ENCODE peak calls at places on chromosome 20, in five cellular contexts. One of them, this sample, is unnamed.

GRCh38 chr20:20073851-20074252 is 21.5 kb downstream of the CFAP61 start:
- DNase-seq in progenitor cell of endocrine pancreas: no peak
- DNase-seq in CD4-positive, alpha-beta T cell: no peak
- DNase-seq in astrocyte of the cerebellum: no peak
- DNase-seq in foreskin fibroblast: no peak
- DNase-seq in this sample: no peak

GRCh38 chr20:59404749-59405148 is 104.3 kb downstream of the EDN3 start:
- DNase-seq in progenitor cell of endocrine pancreas: no peak
- DNase-seq in CD4-positive, alpha-beta T cell: no peak
- DNase-seq in astrocyte of the cerebellum: no peak
- DNase-seq in foreskin fibroblast: no peak
- DNase-seq in this sample: no peak

GRCh38 chr20:53365676-53366075 is 228.0 kb downstream of the ZNF217 start:
- DNase-seq in progenitor cell of endocrine pancreas: no peak
- DNase-seq in CD4-positive, alpha-beta T cell: no peak
- DNase-seq in astrocyte of the cerebellum: no peak
- DNase-seq in foreskin fibroblast: no peak
- DNase-seq in this sample: no peak

GRCh38 chr20:46060301-46060881 is 29.4 kb downstream of the NCOA5 start:
- DNase-seq in progenitor cell of endocrine pancreas: no peak
- DNase-seq in CD4-positive, alpha-beta T cell: no peak
- DNase-seq in astrocyte of the cerebellum: no peak
- DNase-seq in foreskin fibroblast: no peak
- DNase-seq in this sample: no peak

GRCh38 chr20:64162239-64162621 is 2.0 kb upstream of the MYT1 start:
- DNase-seq in progenitor cell of endocrine pancreas: no peak
- DNase-seq in CD4-positive, alpha-beta T cell: no peak
- DNase-seq in astrocyte of the cerebellum: no peak
- DNase-seq in foreskin fibroblast: no peak
- DNase-seq in this sample: no peak

GRCh38 chr20:62875419-62876355 is 14.1 kb upstream of the TCFL5 start:
- DNase-seq in progenitor cell of endocrine pancreas: peak
- DNase-seq in CD4-positive, alpha-beta T cell: no peak
- DNase-seq in astrocyte of the cerebellum: peak
- DNase-seq in foreskin fibroblast: peak
- DNase-seq in this sample: no peak

GRCh38 chr20:41344938-41345728 is 4.5 kb downstream of the LPIN3 start:
- DNase-seq in progenitor cell of endocrine pancreas: no peak
- DNase-seq in CD4-positive, alpha-beta T cell: no peak
- DNase-seq in astrocyte of the cerebellum: no peak
- DNase-seq in foreskin fibroblast: no peak
- DNase-seq in this sample: no peak

GRCh38 chr20:35616465-35617396 is 1.1 kb downstream of the SPAG4 start:
- DNase-seq in progenitor cell of endocrine pancreas: peak
- DNase-seq in CD4-positive, alpha-beta T cell: no peak
- DNase-seq in astrocyte of the cerebellum: peak
- DNase-seq in foreskin fibroblast: peak
- DNase-seq in this sample: peak

GRCh38 chr20:818001-818664 is 15.4 kb upstream of the FAM110A start:
- DNase-seq in progenitor cell of endocrine pancreas: no peak
- DNase-seq in CD4-positive, alpha-beta T cell: no peak
- DNase-seq in astrocyte of the cerebellum: no peak
- DNase-seq in foreskin fibroblast: no peak
- DNase-seq in this sample: no peak

GRCh38 chr20:54086444-54087134 is 16.2 kb upstream of the BCAS1 start:
- DNase-seq in progenitor cell of endocrine pancreas: no peak
- DNase-seq in CD4-positive, alpha-beta T cell: no peak
- DNase-seq in astrocyte of the cerebellum: no peak
- DNase-seq in foreskin fibroblast: no peak
- DNase-seq in this sample: no peak

GRCh38 chr20:215796-216195 is 11.3 kb upstream of the DEFB129 start:
- DNase-seq in progenitor cell of endocrine pancreas: no peak
- DNase-seq in CD4-positive, alpha-beta T cell: no peak
- DNase-seq in astrocyte of the cerebellum: no peak
- DNase-seq in foreskin fibroblast: no peak
- DNase-seq in this sample: no peak

GRCh38 chr20:12970372-12970821 is 38.4 kb upstream of the SPTLC3 start:
- DNase-seq in progenitor cell of endocrine pancreas: no peak
- DNase-seq in CD4-positive, alpha-beta T cell: no peak
- DNase-seq in astrocyte of the cerebellum: peak
- DNase-seq in foreskin fibroblast: peak
- DNase-seq in this sample: peak

GRCh38 chr20:37042986-37043972 is 52.5 kb downstream of the RBL1 start:
- DNase-seq in progenitor cell of endocrine pancreas: no peak
- DNase-seq in CD4-positive, alpha-beta T cell: peak
- DNase-seq in astrocyte of the cerebellum: no peak
- DNase-seq in foreskin fibroblast: no peak
- DNase-seq in this sample: peak

GRCh38 chr20:469746-470490 is 7.6 kb upstream of the TBC1D20 start:
- DNase-seq in progenitor cell of endocrine pancreas: no peak
- DNase-seq in CD4-positive, alpha-beta T cell: no peak
- DNase-seq in astrocyte of the cerebellum: no peak
- DNase-seq in foreskin fibroblast: no peak
- DNase-seq in this sample: no peak

GRCh38 chr20:59750209-59750840 is 146.0 kb downstream of the PHACTR3 start:
- DNase-seq in progenitor cell of endocrine pancreas: no peak
- DNase-seq in CD4-positive, alpha-beta T cell: no peak
- DNase-seq in astrocyte of the cerebellum: no peak
- DNase-seq in foreskin fibroblast: no peak
- DNase-seq in this sample: no peak

GRCh38 chr20:38239406-38239805 is 21.1 kb downstream of the KIAA1755 start:
- DNase-seq in progenitor cell of endocrine pancreas: no peak
- DNase-seq in CD4-positive, alpha-beta T cell: no peak
- DNase-seq in astrocyte of the cerebellum: no peak
- DNase-seq in foreskin fibroblast: no peak
- DNase-seq in this sample: no peak

GRCh38 chr20:53668981-53669380 is 75.3 kb upstream of the ZNF217 start:
- DNase-seq in progenitor cell of endocrine pancreas: no peak
- DNase-seq in CD4-positive, alpha-beta T cell: no peak
- DNase-seq in astrocyte of the cerebellum: no peak
- DNase-seq in foreskin fibroblast: no peak
- DNase-seq in this sample: no peak

GRCh38 chr20:62885808-62886708 is 24.4 kb upstream of the TCFL5 start:
- DNase-seq in progenitor cell of endocrine pancreas: no peak
- DNase-seq in CD4-positive, alpha-beta T cell: no peak
- DNase-seq in astrocyte of the cerebellum: no peak
- DNase-seq in foreskin fibroblast: no peak
- DNase-seq in this sample: no peak

GRCh38 chr20:62921119-62921687 is 5.1 kb downstream of the DIDO1 start:
- DNase-seq in progenitor cell of endocrine pancreas: no peak
- DNase-seq in CD4-positive, alpha-beta T cell: peak
- DNase-seq in astrocyte of the cerebellum: no peak
- DNase-seq in foreskin fibroblast: no peak
- DNase-seq in this sample: peak

GRCh38 chr20:38278150-38278549 is 17.6 kb upstream of the KIAA1755 start:
- DNase-seq in progenitor cell of endocrine pancreas: no peak
- DNase-seq in CD4-positive, alpha-beta T cell: no peak
- DNase-seq in astrocyte of the cerebellum: no peak
- DNase-seq in foreskin fibroblast: no peak
- DNase-seq in this sample: no peak

GRCh38 chr20:42095221-42095620 is 477.0 kb upstream of the CHD6 start:
- DNase-seq in progenitor cell of endocrine pancreas: no peak
- DNase-seq in CD4-positive, alpha-beta T cell: no peak
- DNase-seq in astrocyte of the cerebellum: no peak
- DNase-seq in foreskin fibroblast: no peak
- DNase-seq in this sample: no peak

GRCh38 chr20:1184638-1185315 is at the start of gene TMEM74B:
- DNase-seq in progenitor cell of endocrine pancreas: peak
- DNase-seq in CD4-positive, alpha-beta T cell: no peak
- DNase-seq in astrocyte of the cerebellum: no peak
- DNase-seq in foreskin fibroblast: no peak
- DNase-seq in this sample: no peak

GRCh38 chr20:60820918-60821317 is 431.1 kb upstream of the CDH4 start:
- DNase-seq in progenitor cell of endocrine pancreas: no peak
- DNase-seq in CD4-positive, alpha-beta T cell: no peak
- DNase-seq in astrocyte of the cerebellum: no peak
- DNase-seq in foreskin fibroblast: no peak
- DNase-seq in this sample: no peak

GRCh38 chr20:15951711-15952110 is 621.5 kb downstream of the KIF16B start:
- DNase-seq in progenitor cell of endocrine pancreas: no peak
- DNase-seq in CD4-positive, alpha-beta T cell: no peak
- DNase-seq in astrocyte of the cerebellum: no peak
- DNase-seq in foreskin fibroblast: no peak
- DNase-seq in this sample: no peak

GRCh38 chr20:57548177-57549058 is 12.5 kb upstream of the PCK1 start:
- DNase-seq in progenitor cell of endocrine pancreas: no peak
- DNase-seq in CD4-positive, alpha-beta T cell: no peak
- DNase-seq in astrocyte of the cerebellum: peak
- DNase-seq in foreskin fibroblast: no peak
- DNase-seq in this sample: no peak

GRCh38 chr20:48467622-48468021 is 360.2 kb downstream of the PREX1 start:
- DNase-seq in progenitor cell of endocrine pancreas: no peak
- DNase-seq in CD4-positive, alpha-beta T cell: no peak
- DNase-seq in astrocyte of the cerebellum: no peak
- DNase-seq in foreskin fibroblast: no peak
- DNase-seq in this sample: peak

GRCh38 chr20:6636209-6637159 is 131.0 kb upstream of the BMP2 start:
- DNase-seq in progenitor cell of endocrine pancreas: no peak
- DNase-seq in CD4-positive, alpha-beta T cell: no peak
- DNase-seq in astrocyte of the cerebellum: peak
- DNase-seq in foreskin fibroblast: peak
- DNase-seq in this sample: no peak

GRCh38 chr20:50967621-50968020 is 9.0 kb downstream of the MOCS3 start:
- DNase-seq in progenitor cell of endocrine pancreas: no peak
- DNase-seq in CD4-positive, alpha-beta T cell: no peak
- DNase-seq in astrocyte of the cerebellum: no peak
- DNase-seq in foreskin fibroblast: no peak
- DNase-seq in this sample: no peak

GRCh38 chr20:50788045-50788867 is 6.6 kb upstream of the BCAS4 start:
- DNase-seq in progenitor cell of endocrine pancreas: no peak
- DNase-seq in CD4-positive, alpha-beta T cell: no peak
- DNase-seq in astrocyte of the cerebellum: peak
- DNase-seq in foreskin fibroblast: peak
- DNase-seq in this sample: no peak

GRCh38 chr20:17858450-17859001 is 110.1 kb downstream of the SNX5 start:
- DNase-seq in progenitor cell of endocrine pancreas: no peak
- DNase-seq in CD4-positive, alpha-beta T cell: no peak
- DNase-seq in astrocyte of the cerebellum: no peak
- DNase-seq in foreskin fibroblast: no peak
- DNase-seq in this sample: no peak
- TF ChIP-seq CTCF in progenitor cell of endocrine pancreas: no peak
- TF ChIP-seq CTCF in CD4-positive, alpha-beta T cell: no peak
- TF ChIP-seq CTCF in astrocyte of the cerebellum: no peak
- TF ChIP-seq CTCF in foreskin fibroblast: no peak
- TF ChIP-seq CTCF in this sample: no peak

GRCh38 chr20:22385602-22386299 is 198.6 kb downstream of the FOXA2 start:
- DNase-seq in progenitor cell of endocrine pancreas: no peak
- DNase-seq in CD4-positive, alpha-beta T cell: no peak
- DNase-seq in astrocyte of the cerebellum: no peak
- DNase-seq in foreskin fibroblast: no peak
- DNase-seq in this sample: no peak
- TF ChIP-seq CTCF in progenitor cell of endocrine pancreas: peak
- TF ChIP-seq CTCF in CD4-positive, alpha-beta T cell: no peak
- TF ChIP-seq CTCF in astrocyte of the cerebellum: no peak
- TF ChIP-seq CTCF in foreskin fibroblast: no peak
- TF ChIP-seq CTCF in this sample: no peak

DNA sequence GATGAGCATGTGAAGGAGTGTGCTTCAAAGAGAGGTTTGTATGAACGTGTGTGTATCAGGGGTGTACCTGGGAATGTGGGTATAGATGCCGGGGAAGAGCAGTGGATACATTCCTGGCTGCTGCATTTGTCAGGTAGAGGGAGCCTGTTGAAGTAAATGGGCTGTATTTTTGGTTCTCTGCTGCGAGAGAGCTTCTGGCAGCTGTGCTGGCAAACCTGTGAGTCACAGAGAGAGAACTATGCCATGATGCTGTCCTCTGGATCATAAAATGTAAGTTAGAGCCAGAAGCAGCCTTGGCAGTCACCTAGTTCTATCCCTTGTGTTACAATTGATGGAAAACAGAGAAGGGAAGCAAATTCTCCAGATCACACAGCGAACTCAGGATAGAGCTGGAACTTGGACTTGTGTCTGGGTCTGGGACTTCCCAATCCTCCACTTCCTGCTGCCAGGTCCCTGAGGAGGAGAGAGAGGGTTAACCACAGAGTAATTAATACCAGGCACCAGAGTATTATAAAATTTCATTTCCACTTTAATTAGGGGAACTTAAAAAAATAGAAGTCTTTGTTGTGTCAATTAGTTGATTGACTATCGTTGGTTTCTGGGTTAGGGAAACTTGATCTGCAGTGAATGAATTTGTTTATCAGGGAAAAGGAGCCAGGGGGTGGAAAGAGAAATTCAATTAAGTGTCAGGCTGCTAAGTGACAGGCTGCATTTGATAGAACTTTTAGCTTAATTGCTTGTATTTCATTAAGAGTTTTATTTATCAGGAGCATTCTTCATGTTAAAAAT is 41.1 kb upstream of the GTSF1L start:
- DNase-seq in progenitor cell of endocrine pancreas: no peak
- DNase-seq in CD4-positive, alpha-beta T cell: no peak
- DNase-seq in astrocyte of the cerebellum: no peak
- DNase-seq in foreskin fibroblast: peak
- DNase-seq in this sample: no peak
- TF ChIP-seq CTCF in progenitor cell of endocrine pancreas: no peak
- TF ChIP-seq CTCF in CD4-positive, alpha-beta T cell: no peak
- TF ChIP-seq CTCF in astrocyte of the cerebellum: no peak
- TF ChIP-seq CTCF in foreskin fibroblast: no peak
- TF ChIP-seq CTCF in this sample: no peak

DNA sequence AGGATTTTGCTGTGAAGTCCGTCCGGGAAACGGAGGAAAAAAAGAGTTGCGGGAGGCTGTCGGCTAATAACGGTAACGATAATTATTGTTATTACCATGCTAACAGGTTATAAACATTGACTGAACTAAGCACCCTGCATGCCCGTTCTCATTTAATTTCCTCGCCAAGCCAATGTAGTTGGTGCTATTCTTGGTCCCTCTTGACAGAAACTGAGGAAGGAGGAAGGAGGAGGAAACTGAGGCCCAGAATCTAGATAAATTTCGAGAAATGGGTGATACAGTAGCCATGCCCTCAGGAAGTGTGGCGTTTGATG is 417 bp downstream of the TPX2 start:
- DNase-seq in progenitor cell of endocrine pancreas: no peak
- DNase-seq in CD4-positive, alpha-beta T cell: no peak
- DNase-seq in astrocyte of the cerebellum: no peak
- DNase-seq in foreskin fibroblast: no peak
- DNase-seq in this sample: no peak
- TF ChIP-seq CTCF in progenitor cell of endocrine pancreas: no peak
- TF ChIP-seq CTCF in CD4-positive, alpha-beta T cell: no peak
- TF ChIP-seq CTCF in astrocyte of the cerebellum: no peak
- TF ChIP-seq CTCF in foreskin fibroblast: no peak
- TF ChIP-seq CTCF in this sample: no peak

GRCh38 chr20:44471481-44471882 is 4.2 kb upstream of the TTPAL start:
- DNase-seq in progenitor cell of endocrine pancreas: no peak
- DNase-seq in CD4-positive, alpha-beta T cell: no peak
- DNase-seq in astrocyte of the cerebellum: peak
- DNase-seq in foreskin fibroblast: peak
- DNase-seq in this sample: no peak
- TF ChIP-seq CTCF in progenitor cell of endocrine pancreas: peak
- TF ChIP-seq CTCF in CD4-positive, alpha-beta T cell: no peak
- TF ChIP-seq CTCF in astrocyte of the cerebellum: peak
- TF ChIP-seq CTCF in foreskin fibroblast: peak
- TF ChIP-seq CTCF in this sample: no peak

DNA sequence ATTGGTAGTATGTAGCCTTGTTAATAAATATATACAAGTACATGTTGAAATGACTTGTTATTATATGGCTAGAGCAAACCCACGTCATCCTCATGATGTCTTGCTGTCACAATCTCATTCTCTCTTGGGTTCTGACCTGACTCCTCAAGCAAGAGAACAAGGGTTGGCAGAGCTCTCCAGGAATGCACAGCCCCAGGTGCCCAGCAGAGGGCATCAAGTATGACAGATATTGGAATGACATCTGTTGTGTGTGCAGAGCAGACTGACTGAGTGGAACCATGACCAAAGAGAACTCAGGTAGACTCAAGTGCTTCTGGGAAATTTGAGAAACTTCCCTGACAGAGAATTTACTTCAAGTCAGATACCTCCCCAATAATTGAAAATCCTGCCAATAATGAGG is 90.6 kb downstream of the PAX1 start:
- DNase-seq in progenitor cell of endocrine pancreas: no peak
- DNase-seq in CD4-positive, alpha-beta T cell: no peak
- DNase-seq in astrocyte of the cerebellum: no peak
- DNase-seq in foreskin fibroblast: no peak
- DNase-seq in this sample: no peak
- TF ChIP-seq CTCF in progenitor cell of endocrine pancreas: peak
- TF ChIP-seq CTCF in CD4-positive, alpha-beta T cell: no peak
- TF ChIP-seq CTCF in astrocyte of the cerebellum: no peak
- TF ChIP-seq CTCF in foreskin fibroblast: no peak
- TF ChIP-seq CTCF in this sample: no peak

This sample was measured in GM10248.